ENCODE peak calls at places on chromosomes 4 and X, in six cellular contexts. Z is stimulated activated CD4-positive, alpha-beta T cell treated with anti-CD3 and anti-CD28 coated beads, TNF-alpha, amount 100 ng/mL, for 48 hours; P is Calu3; X is T-helper 1 cell; M is lower leg skin; C is HT1080. G is an unnamed sample.

GRCh38 chr4:108049406-108049805 is 59.7 kb downstream of the HADH start:
- DNase-seq in M (no peak), C (no peak), X (peak), Z (no peak), P (no peak), G (no peak)

GRCh38 chr4:186781032-186781917 is 57.6 kb upstream of the FAT1 start:
- DNase-seq in M (no peak), Z (no peak), C (peak), X (no peak), P (peak), G (no peak)

GRCh38 chrX:23904096-23904495 is 3.6 kb downstream of the APOO start:
- DNase-seq in X (no peak), Z (no peak), C (peak), P (no peak), M (no peak), G (no peak)

GRCh38 chr4:113747949-113748348 is 13.6 kb downstream of the CAMK2D start:
- DNase-seq in Z (no peak), M (no peak), P (no peak), C (no peak), X (no peak), G (no peak)

GRCh38 chr4:121277194-121278105 is 103.4 kb downstream of the QRFPR start:
- DNase-seq in P (peak), X (no peak), Z (no peak), C (peak), M (no peak), G (no peak)

GRCh38 chr4:2574058-2574457 is 37.6 kb downstream of the FAM193A start:
- DNase-seq in P (no peak), X (no peak), M (peak), C (no peak), Z (no peak), G (no peak)

GRCh38 chrX:65706041-65706828 is 38.8 kb downstream of the MSN start:
- DNase-seq in P (peak), C (peak), M (peak), Z (peak), X (peak), G (peak)

GRCh38 chr4:187363453-187363852 is 632.1 kb upstream of the ZFP42 start:
- DNase-seq in Z (no peak), P (no peak), X (no peak), C (peak), M (no peak), G (no peak)

GRCh38 chr4:183508693-183509092 is 3.8 kb downstream of the ING2 start:
- DNase-seq in Z (no peak), M (no peak), C (no peak), X (no peak), P (no peak), G (no peak)